ENCODE peak calls at places on chromosomes 4 and X, in four cellular contexts. T is body of pancreas, S is hepatocyte, K is astrocyte of the spinal cord. A is an unnamed sample.

GRCh38 chr4:7960790-7961655 is 21.4 kb upstream of the AFAP1 start:
- DNase-seq in T (peak), S (peak), K (peak), A (peak)

GRCh38 chrX:129754266-129755024 is 15.7 kb downstream of the XPNPEP2 start:
- DNase-seq in T (no peak), S (no peak), K (no peak), A (no peak)

GRCh38 chr4:67550491-67551256 is 5.4 kb upstream of the CENPC start:
- DNase-seq in T (no peak), S (no peak), K (no peak), A (no peak)

GRCh38 chrX:136170109-136170800 is 22.9 kb downstream of the FHL1 start:
- DNase-seq in T (no peak), S (peak), K (peak), A (peak)

GRCh38 chr4:153247116-153247490 is 42.9 kb downstream of the TRIM2 start:
- DNase-seq in T (no peak), S (no peak), K (no peak), A (no peak)

GRCh38 chrX:12945494-12945893 is 29.4 kb upstream of the TMSB4X start:
- DNase-seq in T (no peak), S (no peak), K (no peak), A (no peak)

GRCh38 chrX:11664211-11664888 is 1.4 kb downstream of the ARHGAP6 start:
- DNase-seq in T (peak), S (peak), K (peak), A (no peak)

GRCh38 chr4:53601251-53601764 is 10.0 kb upstream of the LNX1 start:
- DNase-seq in T (peak), S (no peak), K (no peak), A (no peak)

GRCh38 chr4:138512766-138513165 is 270.6 kb upstream of the SLC7A11 start:
- DNase-seq in T (no peak), S (no peak), K (no peak), A (no peak)

GRCh38 chr4:177485528-177485927 is 43.3 kb upstream of the AGA start:
- DNase-seq in T (no peak), S (no peak), K (peak), A (no peak)

GRCh38 chr4:137707626-137708025 is 175.3 kb upstream of the PCDH18 start:
- DNase-seq in T (no peak), S (no peak), K (peak), A (no peak)

GRCh38 chr4:5827108-5828004 is 65.5 kb downstream of the CRMP1 start:
- DNase-seq in T (no peak), S (no peak), K (peak), A (peak)

GRCh38 chrX:9447906-9448305 is 17.0 kb upstream of the TBL1X start:
- DNase-seq in T (no peak), S (no peak), K (no peak), A (no peak)

GRCh38 chrX:102832661-102833060 is 104.4 kb upstream of the RAB40AL start:
- DNase-seq in T (peak), S (peak), K (peak), A (no peak)

GRCh38 chr4:1033840-1034551 is 22.6 kb downstream of the FGFRL1 start:
- DNase-seq in T (no peak), S (no peak), K (peak), A (no peak)

GRCh38 chrX:148537556-148538182 is 37.3 kb downstream of the AFF2 start:
- DNase-seq in T (no peak), S (no peak), K (no peak), A (no peak)

GRCh38 chr4:4202510-4202909 is 24.2 kb downstream of the OTOP1 start:
- DNase-seq in T (no peak), S (no peak), K (no peak), A (no peak)

GRCh38 chrX:39477438-39478120 is 620.2 kb downstream of the BCOR start:
- DNase-seq in T (peak), S (peak), K (peak), A (peak)

GRCh38 chr4:65918217-65918616 is 247.9 kb upstream of the EPHA5 start:
- DNase-seq in T (no peak), S (no peak), K (no peak), A (no peak)

GRCh38 chr4:105979506-105979905 is 84.2 kb downstream of the NPNT start:
- DNase-seq in T (no peak), S (no peak), K (no peak), A (no peak)

DNA sequence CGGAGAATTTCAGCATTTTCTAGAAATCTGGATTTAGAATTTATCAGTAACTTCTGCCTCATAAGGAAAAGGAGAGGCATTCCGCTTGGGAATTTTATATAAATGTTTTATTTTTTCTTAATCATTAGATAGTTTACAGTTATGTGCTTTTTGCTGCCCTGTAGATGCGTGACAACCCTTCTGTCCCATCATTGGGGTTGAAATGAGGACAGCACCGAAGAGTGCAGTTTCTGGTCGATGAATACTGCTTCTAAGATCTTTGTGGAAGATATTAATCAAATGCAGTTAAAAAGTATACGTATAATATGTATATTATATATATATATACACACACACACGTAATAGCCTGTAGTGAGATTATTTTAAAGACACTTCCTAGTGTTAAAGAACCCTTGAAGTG is 1.5 kb downstream of the RBPJ start:
- DNase-seq in T (no peak), S (no peak), K (no peak), A (no peak)
- H3K4me3 ChIP-seq in T (no peak), S (peak), K (peak), A (no peak)

DNA sequence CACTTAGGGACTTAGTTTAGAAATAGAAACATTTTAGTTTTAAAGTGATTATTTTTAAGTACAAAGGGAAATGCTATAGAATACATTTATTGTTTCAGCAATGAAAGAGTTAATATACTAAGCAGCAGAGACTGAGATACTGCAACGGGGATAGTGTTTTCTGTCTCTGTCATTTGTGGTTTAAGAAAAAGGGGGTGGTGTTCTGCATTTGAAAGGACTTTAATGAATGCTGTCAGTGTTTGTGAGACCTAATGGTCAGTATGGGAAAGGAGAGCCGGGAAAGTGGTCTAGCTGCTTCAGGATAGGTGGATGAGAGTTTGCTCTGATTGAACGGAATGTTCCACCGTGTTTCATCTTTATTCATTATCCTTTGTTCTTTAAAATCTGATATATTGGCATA is at the start of gene KLHL5:
- DNase-seq in T (no peak), S (no peak), K (peak), A (no peak)
- H3K4me3 ChIP-seq in T (no peak), S (no peak), K (no peak), A (no peak)

GRCh38 chrX:426881-427280 is 40.2 kb upstream of the PPP2R3B start:
- DNase-seq in T (no peak), S (no peak), K (no peak), A (no peak)

GRCh38 chrX:429266-429825 is 42.6 kb upstream of the PPP2R3B start:
- DNase-seq in T (no peak), S (no peak), K (no peak), A (no peak)

GRCh38 chrX:431032-431431 is 44.3 kb upstream of the PPP2R3B start:
- DNase-seq in T (no peak), S (no peak), K (no peak), A (no peak)

GRCh38 chrX:425056-425455 is 38.3 kb upstream of the PPP2R3B start:
- DNase-seq in T (no peak), S (no peak), K (no peak), A (no peak)

DNA sequence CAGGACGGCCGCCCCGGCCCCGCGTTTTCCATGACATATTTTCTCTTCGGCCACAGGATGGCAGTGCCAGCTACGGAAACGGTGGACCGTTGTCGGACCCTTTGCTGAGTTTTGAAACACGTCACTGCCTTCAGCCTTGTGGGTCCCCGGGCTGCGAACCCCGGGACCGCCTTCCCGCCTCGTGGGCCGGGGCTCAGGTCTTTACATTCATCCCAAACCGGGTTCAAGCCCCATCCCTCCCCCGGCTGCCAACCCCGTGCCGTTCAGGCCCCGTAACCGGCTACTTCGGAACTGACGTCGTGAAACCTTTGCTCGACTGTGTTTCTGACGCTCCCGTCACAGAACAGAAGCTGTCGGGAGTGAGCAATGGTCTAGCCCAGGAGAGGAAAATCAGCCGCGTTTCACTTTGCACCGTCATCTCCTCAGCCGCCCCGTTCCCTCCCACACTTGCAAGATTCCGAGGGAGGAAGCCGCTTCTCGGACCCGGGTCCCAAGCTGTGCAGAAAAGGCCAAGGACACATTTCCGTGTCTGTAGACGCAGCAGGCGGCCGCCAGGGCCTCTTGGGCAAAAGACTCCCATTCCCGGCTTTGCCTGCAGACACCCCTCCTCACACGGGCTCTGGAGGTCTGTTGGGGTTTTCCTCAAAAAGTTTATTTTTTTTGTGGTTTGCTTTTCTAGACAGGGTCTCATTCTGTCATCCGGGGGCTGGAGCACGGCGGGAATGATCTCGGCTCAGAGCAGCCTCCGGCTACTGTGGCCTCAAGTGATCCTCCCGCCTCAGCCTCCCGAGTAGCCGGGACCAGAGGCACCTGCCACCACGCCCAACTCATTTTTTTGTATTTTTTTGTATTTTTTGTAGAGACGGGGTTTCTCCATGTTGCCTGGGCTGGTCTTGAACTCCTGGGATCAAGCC is 41.4 kb upstream of the PPP2R3B start:
- DNase-seq in T (no peak), S (peak), K (no peak), A (no peak)
- H3K4me3 ChIP-seq in T (no peak), S (peak), K (no peak), A (no peak)

GRCh38 chr4:112648263-112649054 is 11.5 kb downstream of the LARP7 start:
- DNase-seq in T (no peak), S (no peak), K (peak), A (no peak)
- H3K4me3 ChIP-seq in T (no peak), S (no peak), K (no peak), A (no peak)

DNA sequence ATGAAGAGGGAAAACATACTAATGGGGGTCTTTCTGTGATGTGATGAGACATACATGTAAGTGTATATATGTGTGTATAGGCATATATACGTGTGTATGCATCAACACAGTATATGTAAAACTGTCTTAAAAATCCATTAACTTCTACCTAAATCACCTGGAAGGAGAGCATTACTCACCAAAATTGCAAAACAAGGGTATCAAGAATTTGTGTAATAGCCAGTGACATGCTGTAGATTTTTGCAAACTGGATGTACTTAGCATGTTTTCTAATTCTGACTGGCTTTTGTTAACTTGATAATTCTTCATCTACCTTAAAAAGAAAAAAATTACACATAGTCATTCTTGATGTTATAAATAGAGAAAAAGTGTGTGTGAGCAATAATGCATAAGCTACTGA is 104.7 kb downstream of the PRRG1 start:
- DNase-seq in T (no peak), S (no peak), K (no peak), A (no peak)
- H3K4me3 ChIP-seq in T (no peak), S (no peak), K (no peak), A (no peak)